ENCODE peak calls at places on chromosomes 1 and 21, in seven cellular contexts. S is neuronal stem cell, Z is IMR-90, A is H9, R is mesenchymal stem cell, Q is mesendoderm, P is trophoblast cell. O is an unnamed sample.

GRCh38 chr1:96360036-96360795 is 361.4 kb upstream of the PTBP2 start:
- DNase-seq in S (no peak), Z (peak), A (no peak), R (peak), Q (no peak), P (peak), O (no peak)

GRCh38 chr1:75136158-75136815 is 2.1 kb downstream of the LHX8 start:
- DNase-seq in S (peak), Z (no peak), A (peak), R (peak), Q (peak), P (peak), O (no peak)

GRCh38 chr1:231053493-231054162 is 13.6 kb upstream of the FAM89A start:
- DNase-seq in S (no peak), Z (peak), A (no peak), R (peak), Q (no peak), P (no peak), O (no peak)

GRCh38 chr1:20153000-20153418 is 13.9 kb downstream of the PLA2G2F start:
- DNase-seq in S (no peak), Z (no peak), A (peak), R (no peak), Q (peak), P (peak), O (no peak)

GRCh38 chr1:215566556-215567490 is at the start of gene KCTD3:
- DNase-seq in S (peak), Z (peak), A (peak), R (peak), Q (peak), P (peak), O (peak)

GRCh38 chr21:32611471-32611997 is 643 bp downstream of the CFAP298 start:
- DNase-seq in S (no peak), Z (peak), A (no peak), R (peak), Q (peak), P (peak), O (no peak)

GRCh38 chr1:44310006-44310405 is 45.1 kb downstream of the ERI3 start:
- DNase-seq in S (no peak), Z (no peak), A (no peak), R (no peak), Q (no peak), P (no peak), O (no peak)

GRCh38 chr1:227316941-227317540 is 1.3 kb downstream of the CDC42BPA start:
- DNase-seq in S (no peak), Z (peak), A (no peak), R (peak), Q (no peak), P (no peak), O (no peak)

GRCh38 chr1:45266151-45266801 is 59.9 kb upstream of the ZSWIM5 start:
- DNase-seq in S (no peak), Z (peak), A (no peak), R (peak), Q (peak), P (no peak), O (no peak)

GRCh38 chr1:35350872-35351271 is 82.4 kb downstream of the ZMYM4 start:
- DNase-seq in S (no peak), Z (no peak), A (no peak), R (no peak), Q (no peak), P (no peak), O (no peak)

GRCh38 chr1:4681026-4681425 is 26.6 kb downstream of the AJAP1 start:
- DNase-seq in S (no peak), Z (no peak), A (no peak), R (no peak), Q (no peak), P (peak), O (no peak)

GRCh38 chr1:68973459-68974244 is 476.8 kb upstream of the DEPDC1 start:
- DNase-seq in S (no peak), Z (peak), A (no peak), R (peak), Q (no peak), P (peak), O (no peak)

GRCh38 chr1:163535807-163536206 is 214.1 kb downstream of the NUF2 start:
- DNase-seq in S (no peak), Z (peak), A (no peak), R (peak), Q (peak), P (peak), O (no peak)

GRCh38 chr1:157831968-157832626 is 9.5 kb downstream of the CD5L start:
- DNase-seq in S (no peak), Z (no peak), A (no peak), R (no peak), Q (peak), P (peak), O (no peak)

GRCh38 chr1:202192770-202193613 is 607 bp upstream of the LGR6 start:
- DNase-seq in S (peak), Z (peak), A (peak), R (peak), Q (peak), P (peak), O (no peak)

GRCh38 chr1:200670215-200671118 is 760 bp upstream of the DDX59 start:
- DNase-seq in S (no peak), Z (peak), A (no peak), R (no peak), Q (peak), P (peak), O (no peak)

GRCh38 chr1:34885405-34886247 is 26.1 kb upstream of the SMIM12 start:
- DNase-seq in S (peak), Z (no peak), A (peak), R (peak), Q (peak), P (peak), O (peak)

GRCh38 chr21:39175154-39175553 is 8.1 kb downstream of the PSMG1 start:
- DNase-seq in S (no peak), Z (peak), A (no peak), R (peak), Q (no peak), P (peak), O (no peak)

GRCh38 chr1:207971511-207972224 is 60.7 kb upstream of the CD34 start:
- DNase-seq in S (no peak), Z (no peak), A (no peak), R (no peak), Q (no peak), P (no peak), O (no peak)

GRCh38 chr1:94560333-94560732 is 18.8 kb upstream of the F3 start:
- DNase-seq in S (no peak), Z (peak), A (no peak), R (no peak), Q (no peak), P (no peak), O (no peak)

GRCh38 chr1:181135462-181135781 is 46.9 kb downstream of the IER5 start:
- DNase-seq in S (no peak), Z (no peak), A (no peak), R (peak), Q (peak), P (peak), O (no peak)

GRCh38 chr1:200749090-200749489 is 10.4 kb downstream of the CAMSAP2 start:
- DNase-seq in S (no peak), Z (no peak), A (no peak), R (no peak), Q (no peak), P (no peak), O (no peak)

GRCh38 chr1:231091853-231092301 is 51.8 kb upstream of the FAM89A start:
- DNase-seq in S (peak), Z (peak), A (peak), R (peak), Q (peak), P (peak), O (peak)

GRCh38 chr1:38741341-38741740 is 118.2 kb downstream of the RRAGC start:
- DNase-seq in S (no peak), Z (no peak), A (peak), R (peak), Q (peak), P (peak), O (no peak)

GRCh38 chr1:1359668-1360468 is 1.5 kb upstream of the MXRA8 start:
- DNase-seq in S (no peak), Z (peak), A (no peak), R (peak), Q (no peak), P (peak), O (no peak)

GRCh38 chr1:1361982-1362423 is 3.6 kb upstream of the MXRA8 start:
- DNase-seq in S (no peak), Z (peak), A (peak), R (peak), Q (peak), P (peak), O (no peak)

GRCh38 chr1:1361233-1361981 is 3.1 kb upstream of the MXRA8 start:
- DNase-seq in S (no peak), Z (no peak), A (no peak), R (no peak), Q (no peak), P (peak), O (no peak)

GRCh38 chr1:1359316-1359667 is 937 bp upstream of the MXRA8 start:
- DNase-seq in S (no peak), Z (peak), A (no peak), R (peak), Q (no peak), P (no peak), O (no peak)

GRCh38 chr1:1360511-1361169 is 2.3 kb upstream of the MXRA8 start:
- DNase-seq in S (no peak), Z (peak), A (no peak), R (peak), Q (peak), P (peak), O (no peak)
- H2AK5ac ChIP-seq in S (peak), Z (peak), A (no peak), R (peak), Q (peak), P (peak), O (peak)

GRCh38 chr1:90709535-90709934 is 7.6 kb downstream of the BARHL2 start:
- DNase-seq in S (no peak), Z (no peak), A (no peak), R (no peak), Q (no peak), P (no peak), O (no peak)

GRCh38 chr1:90706437-90707362 is 10.4 kb downstream of the BARHL2 start:
- DNase-seq in S (no peak), Z (no peak), A (peak), R (no peak), Q (peak), P (peak), O (no peak)

GRCh38 chr1:90707363-90707710 is 9.8 kb downstream of the BARHL2 start:
- DNase-seq in S (no peak), Z (peak), A (peak), R (peak), Q (peak), P (peak), O (peak)

GRCh38 chr1:90708826-90709225 is 8.3 kb downstream of the BARHL2 start:
- DNase-seq in S (no peak), Z (no peak), A (no peak), R (no peak), Q (no peak), P (no peak), O (no peak)

GRCh38 chr1:90708236-90708786 is 8.8 kb downstream of the BARHL2 start:
- DNase-seq in S (no peak), Z (no peak), A (no peak), R (no peak), Q (no peak), P (no peak), O (no peak)
- H3K18ac ChIP-seq in S (no peak), Z (no peak), A (no peak), R (no peak), Q (no peak), P (no peak), O (no peak)

GRCh38 chr1:73452522-73452921 is 745.5 kb downstream of the LRRIQ3 start:
- DNase-seq in S (no peak), Z (no peak), A (no peak), R (no peak), Q (no peak), P (no peak), O (no peak)
- H2AK5ac ChIP-seq in S (no peak), Z (no peak), A (no peak), R (no peak), Q (no peak), P (no peak), O (no peak)

GRCh38 chr1:30274176-30274936 is 449.0 kb downstream of the MATN1 start:
- DNase-seq in S (no peak), Z (no peak), A (peak), R (no peak), Q (no peak), P (no peak), O (no peak)
- H3K18ac ChIP-seq in S (peak), Z (no peak), A (no peak), R (no peak), Q (no peak), P (no peak), O (no peak)

GRCh38 chr1:143667730-143668129 is 304.1 kb downstream of the FAM72C start:
- DNase-seq in S (no peak), Z (no peak), A (no peak), R (no peak), Q (no peak), P (no peak), O (no peak)
- H2AK5ac ChIP-seq in S (no peak), Z (no peak), A (no peak), R (no peak), Q (no peak), P (no peak), O (no peak)

GRCh38 chr1:236908669-236909068 is 95.6 kb downstream of the MT1HL1 start:
- DNase-seq in S (no peak), Z (no peak), A (no peak), R (no peak), Q (no peak), P (no peak), O (no peak)

GRCh38 chr1:236904874-236905741 is 99.1 kb downstream of the MT1HL1 start:
- DNase-seq in S (no peak), Z (peak), A (no peak), R (peak), Q (no peak), P (peak), O (no peak)

GRCh38 chr1:236907205-236907604 is 97.0 kb downstream of the MT1HL1 start:
- DNase-seq in S (no peak), Z (no peak), A (no peak), R (no peak), Q (peak), P (no peak), O (no peak)
- H3K18ac ChIP-seq in S (no peak), Z (no peak), A (no peak), R (no peak), Q (no peak), P (no peak), O (no peak)

GRCh38 chr1:111197598-111198289 is 2.7 kb downstream of the DENND2D start:
- DNase-seq in S (no peak), Z (peak), A (peak), R (peak), Q (peak), P (peak), O (peak)

GRCh38 chr1:111200802-111201161 is 336 bp upstream of the DENND2D start:
- DNase-seq in S (no peak), Z (no peak), A (no peak), R (no peak), Q (no peak), P (no peak), O (no peak)

GRCh38 chr1:111199881-111200801 is at the start of gene DENND2D:
- DNase-seq in S (no peak), Z (no peak), A (no peak), R (no peak), Q (no peak), P (peak), O (no peak)

GRCh38 chr1:111198836-111199235 is 1.6 kb downstream of the DENND2D start:
- DNase-seq in S (no peak), Z (no peak), A (no peak), R (no peak), Q (no peak), P (no peak), O (no peak)

GRCh38 chr1:111199329-111199728 is 1.1 kb downstream of the DENND2D start:
- DNase-seq in S (no peak), Z (no peak), A (no peak), R (no peak), Q (no peak), P (no peak), O (no peak)
- H2AK5ac ChIP-seq in S (no peak), Z (no peak), A (no peak), R (no peak), Q (no peak), P (no peak), O (no peak)